ENCODE peak calls at places on chromosomes 6 and 20, in six cellular contexts. G, W, Z, A, J and E are unnamed samples.

GRCh38 chr6:131868836-131869235 is 61.0 kb downstream of the ENPP1 start:
- DNase-seq in A (no peak), J (no peak), Z (no peak), G (no peak), W (no peak), E (no peak)

GRCh38 chr20:22578221-22579118 is 5.9 kb downstream of the FOXA2 start:
- DNase-seq in A (peak), G (no peak), J (no peak), W (no peak), Z (no peak), E (no peak)

GRCh38 chr20:52494244-52494643 is 302.7 kb upstream of the ZFP64 start:
- DNase-seq in Z (no peak), J (no peak), A (no peak), G (no peak), W (no peak), E (no peak)

GRCh38 chr6:71294121-71294523 is 5.5 kb downstream of the OGFRL1 start:
- DNase-seq in Z (no peak), W (no peak), G (no peak), A (no peak), J (no peak), E (no peak)

GRCh38 chr6:143901885-143902708 is 37.8 kb downstream of the ZC2HC1B start:
- DNase-seq in G (no peak), Z (no peak), W (no peak), J (no peak), A (no peak), E (no peak)

GRCh38 chr20:52054123-52054522 is 137.5 kb downstream of the ZFP64 start:
- DNase-seq in A (no peak), G (no peak), J (no peak), W (no peak), Z (no peak), E (no peak)

GRCh38 chr6:143823463-143824006 is 19.6 kb upstream of the LTV1 start:
- DNase-seq in G (no peak), A (no peak), W (no peak), Z (no peak), J (no peak), E (no peak)

GRCh38 chr6:81547149-81547548 is 205.3 kb downstream of the TENT5A start:
- DNase-seq in A (no peak), J (no peak), Z (no peak), G (no peak), W (no peak), E (no peak)

GRCh38 chr6:138726066-138727060 is 47.2 kb upstream of the CCDC28A start:
- DNase-seq in G (no peak), W (no peak), Z (no peak), A (no peak), J (no peak), E (peak)

GRCh38 chr6:119669228-119669627 is 319.7 kb upstream of the MAN1A1 start:
- DNase-seq in A (no peak), Z (no peak), W (no peak), J (no peak), G (no peak), E (no peak)

GRCh38 chr6:68559052-68559451 is 76.0 kb upstream of the ADGRB3 start:
- DNase-seq in G (no peak), A (no peak), J (no peak), W (no peak), Z (peak), E (no peak)

GRCh38 chr20:57198359-57199072 is 67.9 kb downstream of the BMP7 start:
- DNase-seq in A (no peak), Z (no peak), J (no peak), W (no peak), G (no peak), E (no peak)

GRCh38 chr6:123965894-123966293 is 162.2 kb downstream of the NKAIN2 start:
- DNase-seq in W (no peak), G (no peak), Z (peak), A (peak), J (peak), E (peak)

GRCh38 chr20:60921021-60921622 is 330.9 kb upstream of the CDH4 start:
- DNase-seq in W (no peak), J (no peak), G (peak), Z (no peak), A (peak), E (no peak)

GRCh38 chr20:57659789-57660509 is 39.7 kb upstream of the ZBP1 start:
- DNase-seq in G (no peak), A (no peak), Z (peak), W (no peak), J (no peak), E (no peak)

GRCh38 chr6:63598001-63598250 is 25.6 kb downstream of the LOC128125822 start:
- DNase-seq in W (no peak), Z (peak), J (no peak), A (no peak), G (no peak), E (no peak)

GRCh38 chr6:159830481-159831372 is 30.7 kb downstream of the PNLDC1 start:
- DNase-seq in A (no peak), J (no peak), W (no peak), G (no peak), Z (no peak), E (no peak)

GRCh38 chr6:129662406-129662766 is 47.6 kb downstream of the ARHGAP18 start:
- DNase-seq in W (no peak), Z (no peak), J (no peak), G (no peak), A (no peak), E (no peak)

GRCh38 chr20:32037929-32038328 is 14.1 kb upstream of the HCK start:
- DNase-seq in A (no peak), J (no peak), W (no peak), G (no peak), Z (no peak), E (no peak)

GRCh38 chr6:15615837-15616236 is 47.0 kb downstream of the DTNBP1 start:
- DNase-seq in A (peak), W (no peak), J (no peak), Z (no peak), G (no peak), E (no peak)

GRCh38 chr20:58306421-58307261 is 2.9 kb upstream of the RAB22A start:
- DNase-seq in G (no peak), Z (no peak), W (no peak), J (no peak), A (peak), E (no peak)

DNA sequence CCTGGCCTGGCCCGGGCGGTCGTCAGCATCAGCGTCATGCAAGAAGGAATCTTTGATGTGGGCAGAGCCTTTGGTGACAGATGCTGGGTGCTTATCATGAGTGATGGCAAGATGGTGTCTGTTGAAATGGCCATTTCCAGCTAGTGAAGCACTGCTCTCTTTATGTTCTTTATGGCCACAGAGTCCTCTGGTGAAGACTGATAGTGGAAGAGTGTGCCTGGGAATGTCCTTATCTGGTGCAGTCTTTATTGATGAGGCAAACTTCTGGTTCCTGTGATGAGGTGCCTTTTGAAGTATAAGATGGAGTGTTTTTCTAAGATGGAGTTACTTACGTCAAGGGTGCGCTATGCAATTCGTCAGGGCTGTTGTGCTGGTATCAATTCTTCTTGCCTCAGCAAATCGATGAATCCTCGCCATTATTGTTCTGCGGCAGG is 22.6 kb upstream of the CCR6 start:
- DNase-seq in J (no peak), W (no peak), Z (no peak), A (no peak), G (peak), E (no peak)
- TF ChIP-seq JUND in J (no peak), W (no peak), Z (no peak), A (no peak), G (no peak), E (no peak)

DNA sequence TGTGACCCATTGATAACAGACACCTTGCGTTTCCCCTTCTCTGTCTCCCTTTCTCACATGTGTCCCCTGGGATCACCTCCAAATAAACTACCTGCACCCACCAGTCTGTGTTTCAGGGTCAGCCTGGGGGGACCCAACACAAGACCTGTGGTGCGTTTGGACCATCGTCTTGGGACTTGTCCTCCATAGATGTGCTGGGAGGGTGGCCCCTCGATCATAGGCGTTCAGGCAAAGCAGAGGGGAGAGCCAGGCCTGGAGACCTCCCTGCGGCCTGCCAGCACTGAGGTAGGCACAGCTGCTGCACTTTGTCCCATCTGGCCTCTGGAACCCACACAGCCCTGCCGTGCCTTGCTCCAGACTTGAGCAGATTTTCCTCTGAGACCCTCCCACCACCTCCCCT is 18.1 kb downstream of the CST9 start:
- DNase-seq in A (no peak), G (no peak), Z (no peak), J (no peak), W (no peak), E (no peak)
- TF ChIP-seq JUND in A (no peak), G (no peak), Z (no peak), J (no peak), W (no peak), E (no peak)

GRCh38 chr20:40265872-40266533 is 423.0 kb downstream of the MAFB start:
- DNase-seq in Z (peak), A (peak), W (no peak), G (no peak), J (no peak), E (peak)
- TF ChIP-seq JUND in Z (no peak), A (no peak), W (no peak), G (no peak), J (no peak), E (no peak)

GRCh38 chr20:16607364-16608264 is 34.4 kb upstream of the KIF16B start:
- DNase-seq in A (peak), J (no peak), W (no peak), G (no peak), Z (no peak), E (no peak)

GRCh38 chr20:16608265-16608636 is 35.0 kb upstream of the KIF16B start:
- DNase-seq in J (no peak), A (no peak), Z (no peak), W (no peak), G (no peak), E (no peak)

GRCh38 chr20:16611832-16612231 is 38.6 kb upstream of the KIF16B start:
- DNase-seq in G (no peak), J (no peak), A (no peak), W (no peak), Z (no peak), E (no peak)

GRCh38 chr20:16609066-16609465 is 35.8 kb upstream of the KIF16B start:
- DNase-seq in J (no peak), G (no peak), A (no peak), Z (no peak), W (no peak), E (no peak)

GRCh38 chr20:16606468-16606867 is 33.2 kb upstream of the KIF16B start:
- DNase-seq in A (no peak), Z (no peak), J (no peak), W (no peak), G (no peak), E (no peak)
- TF ChIP-seq JUND in A (no peak), Z (no peak), J (no peak), W (no peak), G (no peak), E (no peak)

GRCh38 chr6:168193816-168194701 is 115.0 kb upstream of the FRMD1 start:
- DNase-seq in G (peak), J (no peak), Z (peak), A (peak), W (peak), E (peak)
- TF ChIP-seq JUND in G (no peak), J (no peak), Z (no peak), A (no peak), W (no peak), E (no peak)

GRCh38 chr20:39716796-39717341 is 754.7 kb downstream of the DHX35 start:
- DNase-seq in Z (no peak), W (no peak), J (no peak), G (no peak), A (no peak), E (no peak)

GRCh38 chr20:39717976-39718375 is 755.8 kb downstream of the DHX35 start:
- DNase-seq in W (no peak), Z (no peak), G (no peak), A (no peak), J (no peak), E (no peak)
- TF ChIP-seq JUND in W (no peak), Z (no peak), G (no peak), A (no peak), J (no peak), E (no peak)

DNA sequence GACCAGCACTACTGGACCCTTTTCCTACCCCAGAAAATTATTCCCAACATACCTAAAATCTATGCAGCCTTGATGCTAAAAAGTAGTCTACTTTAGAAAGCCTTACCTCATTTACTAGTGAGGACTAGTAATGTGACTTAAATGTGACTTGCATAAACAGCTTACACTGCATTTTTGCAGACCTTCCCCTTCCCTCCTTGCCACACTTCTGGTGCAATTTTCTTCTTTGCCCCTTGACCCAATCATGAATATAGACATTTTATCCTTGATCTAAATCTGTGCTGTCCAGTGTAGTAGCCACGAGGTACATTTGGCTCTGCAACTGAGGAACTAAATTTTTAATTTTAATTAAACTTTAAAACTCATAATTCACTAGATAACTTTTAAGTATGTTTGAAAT is 7.0 kb upstream of the ZKSCAN8 start:
- DNase-seq in Z (no peak), W (no peak), G (no peak), A (no peak), J (no peak), E (no peak)
- TF ChIP-seq JUND in Z (no peak), W (no peak), G (no peak), A (no peak), J (no peak), E (no peak)

GRCh38 chr6:166206066-166206465 is 38.4 kb upstream of the TBXT start:
- DNase-seq in J (no peak), W (no peak), Z (no peak), A (no peak), G (no peak), E (no peak)
- TF ChIP-seq JUND in J (no peak), W (no peak), Z (no peak), A (no peak), G (no peak), E (no peak)

DNA sequence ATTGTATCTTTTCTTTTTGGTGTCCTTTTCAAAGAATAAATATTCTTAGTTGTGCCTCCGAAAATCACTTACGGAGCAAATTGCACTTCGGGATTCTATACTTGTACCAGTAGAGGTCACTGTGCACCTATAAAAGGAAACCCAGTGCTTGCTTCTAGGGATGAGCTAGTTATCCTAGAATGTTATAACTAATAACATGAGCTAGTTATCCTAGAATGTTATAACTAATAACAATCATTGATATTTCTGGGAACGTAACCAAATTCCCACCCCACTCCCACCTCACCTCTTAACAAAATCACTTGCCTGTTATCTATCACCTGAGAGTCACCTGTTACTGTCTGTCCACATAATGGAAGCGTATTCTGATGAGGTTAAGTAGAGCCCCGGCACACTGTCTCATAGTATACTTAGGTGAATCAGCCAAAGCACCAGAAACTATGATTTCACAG is 126.9 kb upstream of the TIAM2 start:
- DNase-seq in G (peak), A (peak), J (no peak), Z (peak), W (peak), E (no peak)
- TF ChIP-seq JUND in G (no peak), A (no peak), J (no peak), Z (no peak), W (no peak), E (no peak)